ENCODE peak calls at places on chromosome 2, in nine cellular contexts. W is T-helper 17 cell; X is naive B cell; T is astrocyte of the spinal cord; U is HFFc6; P is HFF-Myc; A is substantia nigra; H is CD8-positive, alpha-beta memory T cell; Y is aorta. L is an unnamed sample.

GRCh38 chr2:8631465-8632005 is 50.3 kb upstream of the ID2 start:
- DNase-seq in W (no peak), X (peak), T (no peak), U (no peak), P (no peak), A (no peak), H (no peak), Y (peak), L (no peak)

GRCh38 chr2:3272761-3273160 is 104.9 kb downstream of the EIPR1 start:
- DNase-seq in W (no peak), X (no peak), T (no peak), U (no peak), P (no peak), A (no peak), H (no peak), Y (no peak), L (no peak)

GRCh38 chr2:9800975-9801723 is 42.1 kb upstream of the TAF1B start:
- DNase-seq in W (peak), X (no peak), T (peak), U (peak), P (peak), A (no peak), H (peak), Y (peak), L (peak)

GRCh38 chr2:187542123-187542522 is 12.1 kb downstream of the TFPI start:
- DNase-seq in W (no peak), X (no peak), T (no peak), U (peak), P (no peak), A (no peak), H (no peak), Y (no peak), L (no peak)

GRCh38 chr2:219253753-219254589 is at the start of gene TUBA4A:
- DNase-seq in W (peak), X (peak), T (peak), U (no peak), P (no peak), A (peak), H (peak), Y (peak), L (peak)

GRCh38 chr2:28394331-28394877 is 1.7 kb downstream of the FOSL2 start:
- DNase-seq in W (no peak), X (no peak), T (peak), U (peak), P (no peak), A (no peak), H (peak), Y (peak), L (no peak)

GRCh38 chr2:20677301-20678176 is 10.6 kb downstream of the GDF7 start:
- DNase-seq in W (no peak), X (no peak), T (no peak), U (no peak), P (no peak), A (no peak), H (no peak), Y (no peak), L (no peak)

GRCh38 chr2:20225294-20226151 is 593 bp upstream of the SDC1 start:
- DNase-seq in W (no peak), X (peak), T (peak), U (peak), P (no peak), A (no peak), H (no peak), Y (peak), L (peak)

GRCh38 chr2:126244937-126245336 is 411.0 kb upstream of the GYPC start:
- DNase-seq in W (no peak), X (no peak), T (no peak), U (no peak), P (no peak), A (no peak), H (no peak), Y (no peak), L (no peak)

GRCh38 chr2:63050186-63050915 is at the start of gene OTX1:
- DNase-seq in W (no peak), X (peak), T (no peak), U (peak), P (no peak), A (no peak), H (no peak), Y (peak), L (no peak)

L was measured in T-helper 1 cell.